ENCODE peak calls at places on chromosomes 3 and 15, in eight cellular contexts. C is heart right ventricle; R is effector memory CD4-positive, alpha-beta T cell; P is CD8-positive, alpha-beta T cell; S is PC-3; A is uterus; O is transverse colon; U is aorta. B is an unnamed sample. For H3K9me3, the result is how much of the 10 kb centered on the place peaks cover.

GRCh38 chr3:141828487-141829284 is 47.8 kb upstream of the ATP1B3 start:
- DNase-seq in C (peak), R (no peak), U (no peak), P (no peak), O (peak), A (no peak), S (peak), B (no peak)

GRCh38 chr15:44712108-44713005 is 1.0 kb downstream of the B2M start:
- DNase-seq in S (peak), O (peak), C (peak), R (peak), A (peak), U (peak), P (peak), B (peak)

GRCh38 chr15:65887565-65887964 is 18.3 kb downstream of the RAB11A start:
- DNase-seq in C (no peak), A (no peak), R (no peak), O (no peak), U (no peak), S (no peak), P (peak), B (peak)

GRCh38 chr3:148006508-148006907 is 597.3 kb downstream of the ZIC1 start:
- DNase-seq in P (no peak), O (no peak), A (no peak), R (no peak), U (no peak), S (peak), C (no peak), B (no peak)

GRCh38 chr3:107579372-107579771 is 56.6 kb downstream of the BBX start:
- DNase-seq in R (no peak), S (no peak), U (no peak), A (no peak), C (no peak), O (no peak), P (no peak), B (no peak)

GRCh38 chr15:49035825-49036224 is 10.4 kb downstream of the SECISBP2L start:
- DNase-seq in C (no peak), A (no peak), R (no peak), U (no peak), S (no peak), P (no peak), O (no peak), B (no peak)

GRCh38 chr3:105328338-105328730 is 38.4 kb upstream of the ALCAM start:
- DNase-seq in P (no peak), U (no peak), O (no peak), S (peak), A (no peak), C (no peak), R (no peak), B (no peak)

GRCh38 chr15:86591158-86591557 is 511.5 kb downstream of the AGBL1 start:
- DNase-seq in C (no peak), P (no peak), S (no peak), R (no peak), U (no peak), O (no peak), A (no peak), B (no peak)

GRCh38 chr3:23264413-23264812 is 61.3 kb downstream of the UBE2E2 start:
- DNase-seq in R (no peak), U (no peak), P (no peak), S (peak), A (no peak), O (no peak), C (no peak), B (no peak)

GRCh38 chr15:59594493-59594942 is 17.1 kb upstream of the GCNT3 start:
- DNase-seq in O (peak), R (no peak), U (no peak), A (no peak), S (peak), C (peak), P (no peak), B (no peak)

GRCh38 chr3:46924921-46925584 is 47.5 kb downstream of the PTH1R start:
- DNase-seq in P (no peak), C (no peak), R (no peak), A (no peak), O (peak), U (peak), S (no peak), B (no peak)

GRCh38 chr15:64651573-64652260 is 123.7 kb downstream of the RBPMS2 start:
- DNase-seq in O (no peak), A (no peak), R (peak), U (no peak), C (no peak), S (peak), P (peak), B (peak)

GRCh38 chr3:139772539-139773500 is 95.0 kb upstream of the NMNAT3 start:
- DNase-seq in R (no peak), O (no peak), A (no peak), P (no peak), C (no peak), U (no peak), S (peak), B (no peak)

GRCh38 chr15:71237456-71238188 is 122.4 kb downstream of the THSD4 start:
- DNase-seq in C (peak), U (no peak), O (peak), S (peak), A (peak), P (no peak), R (no peak), B (no peak)

GRCh38 chr15:101446527-101447167 is 42.9 kb downstream of the PCSK6 start:
- DNase-seq in C (no peak), S (peak), O (no peak), A (no peak), R (no peak), P (no peak), U (no peak), B (no peak)

GRCh38 chr3:44339990-44340389 is 1.4 kb downstream of the TCAIM start:
- DNase-seq in O (no peak), U (no peak), C (no peak), A (no peak), R (no peak), P (no peak), S (no peak), B (no peak)

GRCh38 chr15:57591237-57591821 is 375 bp upstream of the MYZAP start:
- DNase-seq in U (no peak), A (no peak), C (no peak), P (no peak), O (no peak), R (no peak), S (peak), B (peak)
- H3K4me3 ChIP-seq in U (peak), A (peak), C (peak), P (no peak), O (peak), R (peak), S (peak), B (peak)

GRCh38 chr3:8369638-8370037 is 132.0 kb upstream of the LMCD1 start:
- DNase-seq in P (no peak), C (no peak), S (no peak), R (no peak), A (no peak), O (no peak), U (no peak), B (no peak)
- H3K9me3 ChIP-seq in P (under half), C (under half), S (under half), R (under half), A (under half), O (under half), U (under half), B (under half)

GRCh38 chr3:58645726-58646125 is 20.8 kb downstream of the FAM3D start:
- DNase-seq in P (no peak), C (no peak), A (no peak), S (peak), R (no peak), U (no peak), O (no peak), B (no peak)
- H3K4me3 ChIP-seq in P (no peak), C (no peak), A (no peak), S (no peak), R (no peak), U (no peak), O (no peak), B (no peak)

DNA sequence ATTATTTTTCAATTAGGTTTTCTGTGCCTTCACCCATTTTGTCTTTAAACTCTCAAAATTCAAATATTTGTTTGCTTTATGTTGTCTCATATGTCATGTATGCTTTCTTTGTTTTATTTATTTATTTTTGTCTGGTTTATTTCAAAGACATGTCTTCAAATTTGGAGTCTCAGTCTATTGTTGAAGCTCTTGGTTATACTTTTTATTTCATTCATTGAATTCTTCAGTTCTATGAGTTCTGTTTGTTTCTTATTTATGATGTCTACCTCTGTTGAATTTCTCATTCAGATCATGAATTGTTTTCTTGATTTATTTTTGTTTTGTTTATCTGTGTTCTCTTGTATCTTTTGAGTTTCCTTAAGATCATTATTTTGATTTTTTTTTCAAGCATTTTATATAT is 55.6 kb downstream of the AP4E1 start:
- DNase-seq in R (no peak), C (no peak), P (no peak), O (no peak), U (no peak), A (no peak), S (no peak), B (no peak)
- H3K9me3 ChIP-seq in R (under half), C (under half), P (under half), O (under half), U (under half), A (under half), S (under half), B (under half)

GRCh38 chr15:97870771-97871170 is 89.7 kb upstream of the ARRDC4 start:
- DNase-seq in P (no peak), R (no peak), U (no peak), S (no peak), A (no peak), O (no peak), C (no peak), B (no peak)
- H3K4me3 ChIP-seq in P (no peak), R (no peak), U (no peak), S (no peak), A (no peak), O (no peak), C (no peak), B (no peak)

GRCh38 chr15:25054329-25054728 is 99.5 kb downstream of the SNRPN start:
- DNase-seq in R (no peak), C (no peak), A (no peak), S (no peak), P (no peak), O (no peak), U (no peak), B (no peak)
- H3K9me3 ChIP-seq in R (half or more), C (half or more), A (half or more), S (half or more), P (half or more), O (half or more), U (half or more), B (half or more)

GRCh38 chr15:27826902-27827321 is 272.2 kb downstream of the OCA2 start:
- DNase-seq in O (no peak), R (no peak), U (no peak), A (no peak), P (no peak), S (peak), C (no peak), B (no peak)
- H3K4me3 ChIP-seq in O (no peak), R (no peak), U (no peak), A (no peak), P (no peak), S (no peak), C (no peak), B (no peak)

B was measured in naive thymus-derived CD4-positive, alpha-beta T cell.